ENCODE peak calls at places on chromosome 16, in five cellular contexts. M is sciatic nerve; T is effector memory CD8-positive, alpha-beta T cell; R is AML-193; D is globus pallidus. F is an unnamed sample.

GRCh38 chr16:2008631-2009301 is 855 bp downstream of the ZNF598 start:
- DNase-seq in M (peak), T (no peak), R (peak), D (no peak), F (no peak)

GRCh38 chr16:17723735-17724134 is 253.0 kb upstream of the XYLT1 start:
- DNase-seq in M (no peak), T (no peak), R (no peak), D (no peak), F (no peak)

GRCh38 chr16:7025616-7026190 is 306.9 kb upstream of the RBFOX1 start:
- DNase-seq in M (peak), T (no peak), R (peak), D (peak), F (peak)

GRCh38 chr16:48409839-48410610 is 24.8 kb upstream of the SIAH1 start:
- DNase-seq in M (no peak), T (no peak), R (no peak), D (no peak), F (no peak)

GRCh38 chr16:1090620-1091587 is 5.1 kb downstream of the C1QTNF8 start:
- DNase-seq in M (no peak), T (no peak), R (no peak), D (no peak), F (peak)

GRCh38 chr16:63289834-63290460 is 1253.7 kb upstream of the CDH8 start:
- DNase-seq in M (no peak), T (no peak), R (peak), D (peak), F (no peak)

GRCh38 chr16:11076259-11077018 is 132.1 kb downstream of the CLEC16A start:
- DNase-seq in M (no peak), T (no peak), R (no peak), D (no peak), F (no peak)

GRCh38 chr16:65120811-65121721 is 797 bp downstream of the CDH11 start:
- DNase-seq in M (peak), T (no peak), R (no peak), D (peak), F (peak)

GRCh38 chr16:77674888-77675287 is 47.4 kb upstream of the NUDT7 start:
- DNase-seq in M (no peak), T (no peak), R (no peak), D (no peak), F (no peak)

GRCh38 chr16:2147981-2148671 is at the start of gene RAB26:
- DNase-seq in M (no peak), T (no peak), R (peak), D (peak), F (peak)

GRCh38 chr16:57592591-57593003 is 35.8 kb upstream of the ADGRG1 start:
- DNase-seq in M (no peak), T (peak), R (peak), D (no peak), F (no peak)

GRCh38 chr16:69851491-69852240 is 89.5 kb downstream of the WWP2 start:
- DNase-seq in M (no peak), T (no peak), R (no peak), D (no peak), F (no peak)

GRCh38 chr16:68416057-68417046 is 32.0 kb downstream of the SMPD3 start:
- DNase-seq in M (no peak), T (no peak), R (no peak), D (no peak), F (no peak)

GRCh38 chr16:14501331-14502255 is 128.5 kb downstream of the PARN start:
- DNase-seq in M (peak), T (no peak), R (no peak), D (peak), F (peak)

GRCh38 chr16:4790261-4790660 is 2.1 kb upstream of the SEPTIN12 start:
- DNase-seq in M (no peak), T (no peak), R (no peak), D (no peak), F (no peak)

GRCh38 chr16:1333149-1333812 is at the start of gene BAIAP3:
- DNase-seq in M (no peak), T (peak), R (no peak), D (no peak), F (peak)

GRCh38 chr16:59632266-59632855 is 898.2 kb upstream of the GOT2 start:
- DNase-seq in M (no peak), T (no peak), R (no peak), D (no peak), F (no peak)

GRCh38 chr16:46715769-46716305 is 26.4 kb downstream of the ORC6 start:
- DNase-seq in M (no peak), T (no peak), R (no peak), D (no peak), F (peak)